ENCODE peak calls at places on chromosome 5, in four cellular contexts. F is AG08395; M is activated CD8-positive, alpha-beta T cell treated with anti-CD3 and anti-CD28 coated beads for 36 hours; N is stimulated activated CD8-positive, alpha-beta memory T cell treated with anti-CD3 and anti-CD28 coated beads, Interleukin-7, amount 100 ng/mL, for 24 hours. I is an unnamed sample.

GRCh38 chr5:113112435-113112834 is 135.8 kb downstream of the DCP2 start:
- DNase-seq in F (peak), M (no peak), N (no peak), I (no peak)

GRCh38 chr5:179376701-179377420 is 31.6 kb upstream of the ADAMTS2 start:
- DNase-seq in F (no peak), N (no peak), M (no peak), I (no peak)

GRCh38 chr5:149452007-149452664 is 73.0 kb upstream of the IL17B start:
- DNase-seq in M (no peak), N (no peak), F (peak), I (peak)

GRCh38 chr5:107361945-107362344 is 308.8 kb downstream of the EFNA5 start:
- DNase-seq in M (no peak), F (no peak), N (no peak), I (no peak)

GRCh38 chr5:13632676-13633075 is 311.8 kb downstream of the DNAH5 start:
- DNase-seq in N (no peak), M (no peak), F (peak), I (no peak)

GRCh38 chr5:141084487-141084989 is 9.9 kb upstream of the PCDHB2 start:
- DNase-seq in M (peak), N (no peak), F (peak), I (peak)

GRCh38 chr5:127754259-127754658 is 51.1 kb downstream of the CCDC192 start:
- DNase-seq in N (no peak), M (no peak), F (no peak), I (peak)

GRCh38 chr5:172380261-172380991 is 73.9 kb downstream of the SH3PXD2B start:
- DNase-seq in M (no peak), N (no peak), F (no peak), I (no peak)

GRCh38 chr5:154038604-154039457 is at the start of the genes FAM114A2 and MFAP3:
- DNase-seq in F (peak), M (peak), N (peak), I (peak)

GRCh38 chr5:136032564-136032963 is 3.8 kb downstream of the TGFBI start:
- DNase-seq in M (no peak), F (peak), N (no peak), I (peak)

GRCh38 chr5:108765647-108766046 is 17.9 kb downstream of the FER start:
- DNase-seq in F (no peak), M (no peak), N (no peak), I (no peak)

GRCh38 chr5:132526290-132526973 is 16.9 kb downstream of the IL5 start:
- DNase-seq in M (peak), N (no peak), F (peak), I (peak)

GRCh38 chr5:68911840-68912690 is 181.7 kb upstream of the SLC30A5 start:
- DNase-seq in M (no peak), N (no peak), F (peak), I (peak)

GRCh38 chr5:63401434-63402046 is 560.7 kb downstream of the HTR1A start:
- DNase-seq in M (peak), N (no peak), F (peak), I (peak)

GRCh38 chr5:160306711-160307110 is 5.7 kb downstream of the CCNJL start:
- DNase-seq in M (no peak), N (no peak), F (no peak), I (no peak)

GRCh38 chr5:162888268-162888667 is 549.1 kb upstream of the CCNG1 start:
- DNase-seq in N (no peak), F (no peak), M (no peak), I (no peak)

GRCh38 chr5:169592937-169593650 is 9.5 kb downstream of the SPDL1 start:
- DNase-seq in M (no peak), F (no peak), N (no peak), I (no peak)

GRCh38 chr5:72510610-72511121 is 3.5 kb upstream of the ZNF366 start:
- DNase-seq in M (no peak), N (no peak), F (peak), I (peak)

GRCh38 chr5:10364186-10364689 is 10.7 kb downstream of the MARCHF6 start:
- DNase-seq in F (no peak), M (no peak), N (no peak), I (no peak)

GRCh38 chr5:88692979-88693932 is 189.7 kb downstream of the MEF2C start:
- DNase-seq in N (no peak), M (no peak), F (no peak), I (no peak)

GRCh38 chr5:39253211-39253610 is 33.8 kb upstream of the FYB1 start:
- DNase-seq in N (no peak), M (no peak), F (peak), I (no peak)

GRCh38 chr5:138964547-138965174 is 89.5 kb upstream of the LRRTM2 start:
- DNase-seq in N (no peak), F (no peak), M (no peak), I (no peak)

GRCh38 chr5:150044334-150044681 is 42.0 kb downstream of the CSF1R start:
- DNase-seq in F (no peak), N (no peak), M (no peak), I (no peak)

GRCh38 chr5:135466178-135467050 is 14.3 kb upstream of the TIFAB start:
- DNase-seq in M (peak), N (peak), F (peak), I (peak)

I was measured in hepatic stellate cell.